ENCODE peak calls at places on chromosomes 3 and 15, in ten cellular contexts. One of them, this sample, is unnamed.

GRCh38 chr15:73024161-73024560 is 28.1 kb upstream of the NEO1 start:
- DNase-seq in upper lobe of right lung: peak; percentile 71
- DNase-seq in H9: no peak
- DNase-seq in hepatocyte: no peak
- DNase-seq in HepG2: no peak
- DNase-seq in right lobe of liver: no peak
- DNase-seq in testis: no peak
- DNase-seq in heart left ventricle: no peak
- DNase-seq in endothelial cell of umbilical vein: no peak
- DNase-seq in left ventricle myocardium inferior: no peak
- DNase-seq in this sample: no peak

GRCh38 chr3:10709110-10709781 is 106.8 kb upstream of the SLC6A11 start:
- DNase-seq in H9: no peak
- DNase-seq in hepatocyte: no peak
- DNase-seq in right lobe of liver: no peak
- DNase-seq in heart left ventricle: no peak
- DNase-seq in left ventricle myocardium inferior: no peak
- DNase-seq in HepG2: no peak
- DNase-seq in upper lobe of right lung: no peak
- DNase-seq in endothelial cell of umbilical vein: no peak
- DNase-seq in testis: no peak
- DNase-seq in this sample: no peak

GRCh38 chr15:44595656-44596510 is 58.9 kb downstream of the EIF3J start:
- DNase-seq in HepG2: no peak
- DNase-seq in heart left ventricle: no peak
- DNase-seq in right lobe of liver: no peak
- DNase-seq in testis: no peak
- DNase-seq in H9: no peak
- DNase-seq in left ventricle myocardium inferior: no peak
- DNase-seq in endothelial cell of umbilical vein: no peak
- DNase-seq in hepatocyte: no peak
- DNase-seq in upper lobe of right lung: no peak
- DNase-seq in this sample: no peak

GRCh38 chr3:173983353-173983752 is 585.8 kb downstream of the NLGN1 start:
- DNase-seq in heart left ventricle: no peak
- DNase-seq in right lobe of liver: no peak
- DNase-seq in upper lobe of right lung: no peak
- DNase-seq in H9: no peak
- DNase-seq in testis: no peak
- DNase-seq in left ventricle myocardium inferior: no peak
- DNase-seq in hepatocyte: no peak
- DNase-seq in endothelial cell of umbilical vein: no peak
- DNase-seq in HepG2: no peak
- DNase-seq in this sample: peak; percentile 78

GRCh38 chr15:75153084-75153483 is 48.6 kb upstream of the C15orf39 start:
- DNase-seq in hepatocyte: no peak
- DNase-seq in H9: no peak
- DNase-seq in upper lobe of right lung: no peak
- DNase-seq in heart left ventricle: no peak
- DNase-seq in HepG2: peak; percentile 82
- DNase-seq in testis: peak; percentile 86
- DNase-seq in right lobe of liver: no peak
- DNase-seq in left ventricle myocardium inferior: no peak
- DNase-seq in endothelial cell of umbilical vein: peak; percentile 25
- DNase-seq in this sample: peak; percentile 36

GRCh38 chr3:4533489-4534443 is 40.6 kb downstream of the ITPR1 start:
- DNase-seq in testis: no peak
- DNase-seq in hepatocyte: no peak
- DNase-seq in HepG2: peak; percentile 48
- DNase-seq in endothelial cell of umbilical vein: peak; percentile 82
- DNase-seq in upper lobe of right lung: peak; percentile 71
- DNase-seq in right lobe of liver: peak; percentile 72
- DNase-seq in left ventricle myocardium inferior: no peak
- DNase-seq in H9: no peak
- DNase-seq in heart left ventricle: peak; percentile 48
- DNase-seq in this sample: no peak

GRCh38 chr3:148999806-149000205 is 8.5 kb downstream of the GYG1 start:
- DNase-seq in testis: no peak
- DNase-seq in left ventricle myocardium inferior: no peak
- DNase-seq in H9: no peak
- DNase-seq in endothelial cell of umbilical vein: no peak
- DNase-seq in hepatocyte: no peak
- DNase-seq in heart left ventricle: no peak
- DNase-seq in upper lobe of right lung: no peak
- DNase-seq in right lobe of liver: no peak
- DNase-seq in HepG2: no peak
- DNase-seq in this sample: peak; percentile 68

GRCh38 chr3:151926956-151927355 is 53.5 kb downstream of the SUCNR1 start:
- DNase-seq in right lobe of liver: no peak
- DNase-seq in H9: no peak
- DNase-seq in endothelial cell of umbilical vein: no peak
- DNase-seq in hepatocyte: no peak
- DNase-seq in testis: no peak
- DNase-seq in left ventricle myocardium inferior: no peak
- DNase-seq in heart left ventricle: no peak
- DNase-seq in HepG2: no peak
- DNase-seq in upper lobe of right lung: no peak
- DNase-seq in this sample: peak; percentile 76

GRCh38 chr3:14883226-14883625 is 64.2 kb upstream of the NR2C2 start:
- DNase-seq in HepG2: no peak
- DNase-seq in hepatocyte: no peak
- DNase-seq in endothelial cell of umbilical vein: no peak
- DNase-seq in left ventricle myocardium inferior: no peak
- DNase-seq in H9: no peak
- DNase-seq in right lobe of liver: no peak
- DNase-seq in testis: no peak
- DNase-seq in upper lobe of right lung: no peak
- DNase-seq in heart left ventricle: no peak
- DNase-seq in this sample: no peak

GRCh38 chr15:89665449-89666146 is 10.3 kb upstream of the KIF7 start:
- DNase-seq in endothelial cell of umbilical vein: peak; percentile 36
- DNase-seq in upper lobe of right lung: peak; percentile 81
- DNase-seq in testis: peak; percentile 69
- DNase-seq in heart left ventricle: peak; percentile 81
- DNase-seq in left ventricle myocardium inferior: peak; percentile 70
- DNase-seq in hepatocyte: peak; percentile 74
- DNase-seq in HepG2: no peak
- DNase-seq in H9: peak; percentile 64
- DNase-seq in right lobe of liver: no peak
- DNase-seq in this sample: peak; percentile 59

DNA sequence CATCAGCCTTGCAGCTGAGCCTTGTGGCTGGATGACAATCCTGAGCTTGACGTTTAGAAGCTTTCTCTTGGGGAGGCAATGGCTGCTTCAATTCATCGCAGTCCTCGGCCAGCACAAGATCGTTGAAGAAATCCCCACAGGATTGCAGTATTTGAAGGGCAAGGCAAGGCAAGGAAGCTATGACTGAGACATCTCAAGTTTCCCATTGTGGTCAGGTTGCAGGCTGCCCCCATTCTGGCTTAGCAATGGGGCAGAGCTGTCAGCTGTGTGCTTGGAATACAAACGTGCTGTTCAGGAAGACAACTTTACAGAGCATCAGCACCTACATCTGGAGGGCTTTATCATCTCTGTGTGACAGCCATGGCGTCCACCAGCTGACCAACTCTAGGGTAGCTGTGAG is 275.9 kb upstream of the TBL1XR1 start:
- DNase-seq in left ventricle myocardium inferior: no peak
- DNase-seq in hepatocyte: no peak
- DNase-seq in right lobe of liver: no peak
- DNase-seq in heart left ventricle: no peak
- DNase-seq in testis: no peak
- DNase-seq in H9: no peak
- DNase-seq in HepG2: no peak
- DNase-seq in upper lobe of right lung: no peak
- DNase-seq in endothelial cell of umbilical vein: no peak
- DNase-seq in this sample: peak; percentile 13
- H3K27ac ChIP-seq in left ventricle myocardium inferior: no peak overlapping the region
- H3K27ac ChIP-seq in hepatocyte: no peak overlapping the region
- H3K27ac ChIP-seq in right lobe of liver: no peak overlapping the region
- H3K27ac ChIP-seq in heart left ventricle: no peak overlapping the region
- H3K27ac ChIP-seq in testis: no peak overlapping the region
- H3K27ac ChIP-seq in H9: no peak overlapping the region
- H3K27ac ChIP-seq in HepG2: no peak overlapping the region
- H3K27ac ChIP-seq in upper lobe of right lung: no peak overlapping the region
- H3K27ac ChIP-seq in endothelial cell of umbilical vein: no peak overlapping the region
- H3K27ac ChIP-seq in this sample: no peak overlapping the region

GRCh38 chr3:13002398-13003124 is 70.7 kb downstream of the IQSEC1 start:
- DNase-seq in H9: no peak
- DNase-seq in HepG2: no peak
- DNase-seq in hepatocyte: no peak
- DNase-seq in testis: no peak
- DNase-seq in upper lobe of right lung: no peak
- DNase-seq in left ventricle myocardium inferior: no peak
- DNase-seq in right lobe of liver: no peak
- DNase-seq in endothelial cell of umbilical vein: no peak
- DNase-seq in heart left ventricle: no peak
- DNase-seq in this sample: no peak

GRCh38 chr3:13006216-13006990 is 66.8 kb downstream of the IQSEC1 start:
- DNase-seq in right lobe of liver: no peak
- DNase-seq in hepatocyte: no peak
- DNase-seq in left ventricle myocardium inferior: no peak
- DNase-seq in HepG2: no peak
- DNase-seq in H9: no peak
- DNase-seq in endothelial cell of umbilical vein: no peak
- DNase-seq in heart left ventricle: no peak
- DNase-seq in testis: no peak
- DNase-seq in upper lobe of right lung: no peak
- DNase-seq in this sample: no peak

GRCh38 chr3:13007251-13007941 is 65.8 kb downstream of the IQSEC1 start:
- DNase-seq in HepG2: no peak
- DNase-seq in right lobe of liver: no peak
- DNase-seq in upper lobe of right lung: no peak
- DNase-seq in left ventricle myocardium inferior: no peak
- DNase-seq in testis: no peak
- DNase-seq in heart left ventricle: no peak
- DNase-seq in H9: no peak
- DNase-seq in endothelial cell of umbilical vein: no peak
- DNase-seq in hepatocyte: no peak
- DNase-seq in this sample: no peak

GRCh38 chr3:13004376-13004775 is 68.9 kb downstream of the IQSEC1 start:
- DNase-seq in testis: no peak
- DNase-seq in upper lobe of right lung: no peak
- DNase-seq in left ventricle myocardium inferior: peak; percentile 15
- DNase-seq in hepatocyte: peak; percentile 42
- DNase-seq in heart left ventricle: no peak
- DNase-seq in right lobe of liver: no peak
- DNase-seq in endothelial cell of umbilical vein: no peak
- DNase-seq in H9: no peak
- DNase-seq in HepG2: no peak
- DNase-seq in this sample: no peak

GRCh38 chr3:13005301-13005700 is 67.9 kb downstream of the IQSEC1 start:
- DNase-seq in left ventricle myocardium inferior: no peak
- DNase-seq in testis: no peak
- DNase-seq in endothelial cell of umbilical vein: no peak
- DNase-seq in HepG2: no peak
- DNase-seq in heart left ventricle: no peak
- DNase-seq in hepatocyte: no peak
- DNase-seq in H9: no peak
- DNase-seq in right lobe of liver: no peak
- DNase-seq in upper lobe of right lung: no peak
- DNase-seq in this sample: no peak
- TF ChIP-seq CTCF in left ventricle myocardium inferior: no peak
- TF ChIP-seq CTCF in testis: no peak
- TF ChIP-seq CTCF in endothelial cell of umbilical vein: no peak
- TF ChIP-seq CTCF in HepG2: no peak
- TF ChIP-seq CTCF in heart left ventricle: no peak
- TF ChIP-seq CTCF in hepatocyte: no peak
- TF ChIP-seq CTCF in H9: no peak
- TF ChIP-seq CTCF in right lobe of liver: no peak
- TF ChIP-seq CTCF in upper lobe of right lung: no peak
- TF ChIP-seq CTCF in this sample: no peak

DNA sequence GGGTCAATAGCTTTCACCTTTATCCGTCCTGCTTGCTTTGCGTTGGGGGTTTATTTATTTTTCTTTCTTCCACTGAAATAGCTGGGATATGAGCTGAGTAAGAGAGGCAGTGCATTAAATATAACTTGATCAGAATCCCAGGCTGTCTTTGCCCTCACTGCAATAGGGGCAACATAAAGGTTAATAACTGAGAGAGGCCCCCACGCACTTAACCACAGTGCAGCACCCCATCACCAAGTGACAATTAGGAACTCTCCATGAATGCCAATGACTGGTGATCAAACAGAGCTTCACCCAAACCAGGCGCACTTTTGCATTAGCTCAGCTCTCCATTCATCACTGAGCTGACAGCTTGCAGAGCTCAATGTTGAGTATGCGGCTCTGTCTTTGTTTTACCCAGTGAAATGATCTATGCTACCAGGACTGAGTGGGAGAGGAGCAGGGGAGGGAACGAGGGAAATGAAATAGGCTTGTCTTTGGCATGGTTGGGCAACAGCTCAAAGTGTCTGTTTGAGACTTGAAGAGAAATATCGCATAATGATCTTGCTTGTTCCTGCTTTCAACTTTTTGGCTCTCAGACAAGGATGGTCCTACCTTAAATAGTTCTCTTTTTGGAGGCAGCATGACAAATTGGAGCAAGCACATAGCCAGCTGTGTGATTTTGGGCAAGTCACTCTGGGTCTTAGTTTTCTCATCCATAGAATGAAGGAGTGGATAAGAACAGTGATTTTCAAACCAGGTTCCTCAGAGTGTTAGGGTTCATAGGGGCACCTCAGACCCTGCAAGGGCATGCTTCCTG is 14.5 kb upstream of the GLCE start:
- DNase-seq in endothelial cell of umbilical vein: no peak
- DNase-seq in left ventricle myocardium inferior: no peak
- DNase-seq in right lobe of liver: no peak
- DNase-seq in upper lobe of right lung: no peak
- DNase-seq in H9: no peak
- DNase-seq in heart left ventricle: no peak
- DNase-seq in testis: no peak
- DNase-seq in hepatocyte: peak; percentile 22
- DNase-seq in HepG2: no peak
- DNase-seq in this sample: peak; percentile 21
- H3K27ac ChIP-seq in endothelial cell of umbilical vein: no peak overlapping the region
- H3K27ac ChIP-seq in left ventricle myocardium inferior: no peak overlapping the region
- H3K27ac ChIP-seq in right lobe of liver: no peak overlapping the region
- H3K27ac ChIP-seq in upper lobe of right lung: no peak overlapping the region
- H3K27ac ChIP-seq in H9: no peak overlapping the region
- H3K27ac ChIP-seq in heart left ventricle: no peak overlapping the region
- H3K27ac ChIP-seq in testis: no peak overlapping the region
- H3K27ac ChIP-seq in hepatocyte: no peak overlapping the region
- H3K27ac ChIP-seq in HepG2: no peak overlapping the region
- H3K27ac ChIP-seq in this sample: no peak overlapping the region

DNA sequence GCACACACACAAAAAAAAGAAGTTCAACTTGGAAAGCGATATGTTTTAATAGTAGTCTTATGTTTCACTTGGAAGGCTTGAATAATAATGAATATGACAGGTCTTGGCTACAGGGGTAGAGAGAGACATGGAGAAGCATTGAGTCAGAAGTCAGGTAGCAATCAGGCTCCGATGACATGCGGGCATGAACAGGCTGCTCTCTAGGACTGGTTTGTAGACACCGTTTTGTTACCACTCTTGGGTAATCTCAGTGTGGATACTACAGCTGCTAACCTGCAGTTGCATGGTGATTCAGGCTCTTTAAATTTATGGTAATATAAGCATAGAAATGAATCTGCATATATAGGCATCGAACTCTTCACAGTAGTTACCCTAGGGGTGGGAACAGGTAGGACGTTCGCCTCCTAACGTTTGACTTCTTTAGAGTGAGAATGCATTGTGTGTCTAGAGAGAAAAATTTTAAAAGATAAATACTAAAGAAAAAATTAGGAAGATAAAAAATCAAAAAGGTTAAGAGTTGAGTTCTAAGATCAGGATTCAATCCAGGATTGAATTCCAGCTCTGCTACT is 241.6 kb upstream of the KBTBD8 start:
- DNase-seq in HepG2: no peak
- DNase-seq in heart left ventricle: no peak
- DNase-seq in hepatocyte: no peak
- DNase-seq in H9: no peak
- DNase-seq in left ventricle myocardium inferior: no peak
- DNase-seq in upper lobe of right lung: no peak
- DNase-seq in right lobe of liver: no peak
- DNase-seq in endothelial cell of umbilical vein: no peak
- DNase-seq in testis: no peak
- DNase-seq in this sample: peak; percentile 40
- TF ChIP-seq CTCF in HepG2: no peak
- TF ChIP-seq CTCF in heart left ventricle: no peak
- TF ChIP-seq CTCF in hepatocyte: no peak
- TF ChIP-seq CTCF in H9: peak; percentile 50
- TF ChIP-seq CTCF in left ventricle myocardium inferior: no peak
- TF ChIP-seq CTCF in upper lobe of right lung: no peak
- TF ChIP-seq CTCF in right lobe of liver: no peak
- TF ChIP-seq CTCF in endothelial cell of umbilical vein: no peak
- TF ChIP-seq CTCF in testis: no peak
- TF ChIP-seq CTCF in this sample: no peak

This sample was measured in IMR-90.